ENCODE peak calls at places on chromosomes 3 and 15, in four cellular contexts. G is MM.1S, Z is A549, Y is psoas muscle. H is an unnamed sample.

GRCh38 chr3:158086776-158087175 is 19.4 kb downstream of the SHOX2 start:
- DNase-seq in G (no peak), Z (no peak), Y (no peak), H (no peak)

GRCh38 chr15:58423858-58424608 is 7.8 kb upstream of the LIPC start:
- DNase-seq in G (no peak), Z (no peak), Y (no peak), H (no peak)

GRCh38 chr3:32703491-32703968 is 18.5 kb downstream of the CNOT10 start:
- DNase-seq in G (peak; percentile 32), Z (no peak), Y (no peak), H (no peak)

GRCh38 chr3:57696861-57697321 is 4.0 kb upstream of the DENND6A start:
- DNase-seq in G (no peak), Z (no peak), Y (peak; percentile 56), H (no peak)

GRCh38 chr3:105639131-105639530 is 229.7 kb downstream of the CBLB start:
- DNase-seq in G (no peak), Z (no peak), Y (no peak), H (no peak)

GRCh38 chr15:91407237-91407889 is 307.3 kb downstream of the SV2B start:
- DNase-seq in G (peak; percentile 76), Z (no peak), Y (no peak), H (no peak)

GRCh38 chr3:16412192-16412808 is 101.2 kb downstream of the RFTN1 start:
- DNase-seq in G (no peak), Z (no peak), Y (no peak), H (no peak)

GRCh38 chr3:190586631-190587000 is 72.7 kb downstream of the IL1RAP start:
- DNase-seq in G (no peak), Z (peak; percentile 31), Y (no peak), H (no peak)

GRCh38 chr15:39919396-39919739 is 698 bp downstream of the GPR176 start:
- DNase-seq in G (no peak), Z (no peak), Y (no peak), H (no peak)

GRCh38 chr15:60634815-60635214 is 155.9 kb upstream of the ICE2 start:
- DNase-seq in G (no peak), Z (no peak), Y (no peak), H (peak; percentile 41)

GRCh38 chr15:69603369-69604049 is 150.9 kb downstream of the RPLP1 start:
- DNase-seq in G (no peak), Z (no peak), Y (no peak), H (no peak)

GRCh38 chr3:169812124-169812843 is 386 bp upstream of the LRRIQ4 start:
- DNase-seq in G (peak; percentile 83), Z (no peak), Y (peak; percentile 76), H (no peak)

GRCh38 chr3:132417695-132418520 is 606 bp downstream of the DNAJC13 start:
- DNase-seq in G (peak; percentile 81), Z (peak; percentile 21), Y (no peak), H (peak; percentile 46)

GRCh38 chr3:41112466-41112865 is 86.8 kb upstream of the CTNNB1 start:
- DNase-seq in G (no peak), Z (no peak), Y (no peak), H (no peak)

GRCh38 chr3:57692404-57693191 is at the start of gene DENND6A:
- DNase-seq in G (peak; percentile 97), Z (peak; percentile 84), Y (peak; percentile 98), H (peak; percentile 83)

GRCh38 chr15:71567173-71567572 is 243.2 kb upstream of the NR2E3 start:
- DNase-seq in G (no peak), Z (no peak), Y (no peak), H (no peak)

GRCh38 chr15:97745481-97746071 is 214.9 kb upstream of the ARRDC4 start:
- DNase-seq in G (peak; percentile 45), Z (peak; percentile 34), Y (no peak), H (peak; percentile 3)

GRCh38 chr15:74203914-74204431 is 1.4 kb upstream of the STRA6 start:
- DNase-seq in G (no peak), Z (no peak), Y (no peak), H (no peak)

GRCh38 chr3:161163297-161163696 is 57.8 kb upstream of the NMD3 start:
- DNase-seq in G (peak; percentile 79), Z (no peak), Y (no peak), H (no peak)

GRCh38 chr15:69701198-69701597 is 248.6 kb downstream of the RPLP1 start:
- DNase-seq in G (no peak), Z (no peak), Y (no peak), H (no peak)

GRCh38 chr15:62324382-62324781 is 159.3 kb upstream of the C2CD4B start:
- DNase-seq in G (no peak), Z (no peak), Y (no peak), H (no peak)

GRCh38 chr3:123080864-123081562 is 14.2 kb downstream of the PDIA5 start:
- DNase-seq in G (no peak), Z (no peak), Y (no peak), H (no peak)

GRCh38 chr3:88879905-88880304 is 227.5 kb upstream of the EPHA3 start:
- DNase-seq in G (no peak), Z (no peak), Y (no peak), H (no peak)

GRCh38 chr15:49847937-49848823 is 227.3 kb downstream of the DTWD1 start:
- DNase-seq in G (no peak), Z (peak; percentile 43), Y (no peak), H (no peak)

GRCh38 chr3:119884161-119884557 is 102.3 kb downstream of the NR1I2 start:
- DNase-seq in G (no peak), Z (no peak), Y (no peak), H (no peak)

GRCh38 chr3:141414800-141415462 is 46.6 kb downstream of the ZBTB38 start:
- DNase-seq in G (no peak), Z (peak; percentile 41), Y (no peak), H (no peak)

GRCh38 chr3:143613226-143613625 is 235.0 kb downstream of the SLC9A9 start:
- DNase-seq in G (no peak), Z (no peak), Y (no peak), H (no peak)

GRCh38 chr3:80733522-80734176 is 965.9 kb upstream of the ROBO1 start:
- DNase-seq in G (no peak), Z (no peak), Y (no peak), H (no peak)

GRCh38 chr3:81910244-81910852 is 148.9 kb upstream of the GBE1 start:
- DNase-seq in G (peak; percentile 44), Z (peak; percentile 3), Y (no peak), H (no peak)

GRCh38 chr3:159091936-159092335 is 290.1 kb downstream of the MFSD1 start:
- DNase-seq in G (no peak), Z (no peak), Y (no peak), H (no peak)

GRCh38 chr3:43401171-43401570 is 114.8 kb downstream of the SNRK start:
- DNase-seq in G (no peak), Z (no peak), Y (no peak), H (no peak)

GRCh38 chr3:39346785-39347585 is 17.5 kb downstream of the CCR8 start:
- DNase-seq in G (peak; percentile 61), Z (no peak), Y (no peak), H (no peak)

GRCh38 chr3:120160050-120160449 is 65.8 kb upstream of the GSK3B start:
- DNase-seq in G (no peak), Z (no peak), Y (peak; percentile 81), H (no peak)

GRCh38 chr3:152444029-152444641 is 175.4 kb downstream of the MBNL1 start:
- DNase-seq in G (peak; percentile 46), Z (peak; percentile 7), Y (no peak), H (peak; percentile 26)

DNA sequence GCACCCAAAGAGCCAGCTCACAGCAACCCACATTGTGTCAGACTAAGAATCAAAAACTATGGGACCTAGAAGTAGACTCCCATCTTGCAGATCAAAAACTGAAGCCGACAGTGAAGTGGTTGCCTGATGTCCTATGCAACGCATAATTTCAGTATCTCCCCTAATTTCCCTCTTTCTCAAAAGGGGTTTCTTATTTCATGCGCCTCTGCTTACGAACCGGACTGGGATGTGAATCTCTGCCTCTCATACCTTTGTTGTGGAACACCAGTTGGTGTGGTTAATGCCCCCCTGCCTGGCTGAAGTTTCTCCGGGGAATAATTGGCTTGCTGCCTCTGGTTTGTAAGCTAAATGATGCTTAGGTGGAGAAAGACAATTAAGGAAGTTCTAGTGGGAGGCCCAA is 514 bp upstream of the FAM174B start:
- DNase-seq in G (no peak), Z (no peak), Y (no peak), H (no peak)
- H3K4me3 ChIP-seq in G (peak overlapping the region; percentile 66), Z (peak overlapping the region; percentile 57), Y (peak overlapping the region; percentile 73), H (peak overlapping the region; percentile 77)

DNA sequence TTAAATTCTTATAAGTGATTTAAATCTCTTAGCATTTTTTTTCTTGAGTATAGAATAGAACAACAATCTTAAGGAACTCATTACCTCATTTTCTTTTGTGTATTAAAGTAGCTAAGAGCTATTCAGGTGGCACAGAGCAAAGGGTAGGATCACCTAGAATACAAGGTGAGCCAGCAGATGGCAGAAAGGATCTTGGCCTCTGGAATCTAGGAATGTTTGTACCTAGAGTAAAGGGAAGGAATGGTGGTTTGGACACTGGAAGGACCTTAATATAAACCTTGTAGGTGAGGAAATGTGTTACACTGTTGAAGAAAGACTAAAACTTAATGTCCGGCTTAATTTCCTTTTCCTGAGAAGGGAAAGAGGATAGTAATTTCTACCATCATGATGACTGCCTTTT is 89.0 kb downstream of the GHSR start:
- DNase-seq in G (no peak), Z (no peak), Y (no peak), H (no peak)
- TF ChIP-seq CTCF in G (no peak), Z (no peak), Y (no peak), H (no peak)

GRCh38 chr15:88994286-88994685 is 81.1 kb upstream of the MFGE8 start:
- DNase-seq in G (no peak), Z (no peak), Y (no peak), H (no peak)

GRCh38 chr15:88992216-88992615 is 79.0 kb upstream of the MFGE8 start:
- DNase-seq in G (no peak), Z (no peak), Y (no peak), H (no peak)

GRCh38 chr15:88995449-88995848 is 82.3 kb upstream of the MFGE8 start:
- DNase-seq in G (no peak), Z (no peak), Y (no peak), H (no peak)

GRCh38 chr15:88993662-88994061 is 80.5 kb upstream of the MFGE8 start:
- DNase-seq in G (no peak), Z (no peak), Y (no peak), H (no peak)

GRCh38 chr15:88992912-88993376 is 79.8 kb upstream of the MFGE8 start:
- DNase-seq in G (no peak), Z (no peak), Y (no peak), H (no peak)
- H3K4me3 ChIP-seq in G (no peak overlapping the region), Z (no peak overlapping the region), Y (no peak overlapping the region), H (no peak overlapping the region)

DNA sequence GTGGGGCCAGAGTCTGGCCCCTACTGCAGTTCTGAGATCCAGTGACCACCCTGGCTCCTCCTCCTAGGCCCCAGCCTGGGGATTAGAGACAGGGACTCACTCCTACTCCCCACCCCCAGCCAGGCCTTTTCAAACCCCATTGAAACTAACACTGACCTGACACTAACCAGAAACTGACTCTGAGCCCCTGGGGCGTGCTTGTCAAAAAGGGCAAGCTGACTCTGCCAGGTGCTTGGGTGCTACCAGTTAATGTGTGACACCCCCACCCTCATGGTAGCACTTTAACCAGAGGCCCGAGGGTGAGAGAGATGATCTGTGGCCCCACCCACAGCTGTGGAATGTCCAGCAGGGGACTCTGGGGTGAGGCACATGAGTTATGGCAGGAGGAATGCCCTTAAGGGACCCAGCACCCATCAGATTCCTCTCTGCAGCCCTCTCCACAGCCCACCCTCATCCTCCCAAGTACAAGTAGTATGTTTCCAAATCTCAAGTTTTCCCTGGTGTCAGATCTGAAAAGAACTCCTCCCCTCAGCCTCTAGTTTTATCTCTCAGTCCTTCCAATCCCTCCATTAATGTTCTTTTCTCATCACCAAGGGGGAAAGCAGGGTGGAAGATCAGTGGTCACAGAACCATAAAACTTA is 1.4 kb downstream of the PTH1R start:
- DNase-seq in G (no peak), Z (no peak), Y (no peak), H (no peak)
- TF ChIP-seq CTCF in G (no peak), Z (no peak), Y (no peak), H (no peak)

GRCh38 chr15:56608993-56609392 is 124.3 kb downstream of the ZNF280D start:
- DNase-seq in G (peak; percentile 32), Z (no peak), Y (no peak), H (peak; percentile 53)
- H3K4me3 ChIP-seq in G (peak overlapping the region; percentile 30), Z (no peak overlapping the region), Y (no peak overlapping the region), H (no peak overlapping the region)